ENCODE peak calls at places on chromosomes 12 and 14, in ten cellular contexts. S is endothelial cell, M is pancreas, K is Peyer's patch, H is foreskin keratinocyte, I is activated B cell treated with CpG ODN at 0.5 μM for 24 hours, N is mesothelial cell of epicardium, F is AG09309, G is HL-60, T is B cell. R is an unnamed sample.
A peak's percentile ranks its signal among the peaks of the same experiment; 100 is the strongest.

GRCh38 chr14:67859169-67859749 is 39.7 kb downstream of the RAD51B start:
- DNase-seq in S (no peak), M (no peak), K (no peak), H (no peak), I (no peak), N (no peak), F (no peak), G (no peak), T (no peak), R (no peak)

GRCh38 chr12:553216-554000 is 93.7 kb downstream of the B4GALNT3 start:
- DNase-seq in S (no peak), M (no peak), K (peak; percentile 51), H (no peak), I (no peak), N (no peak), F (no peak), G (peak; percentile 48), T (no peak), R (no peak)

GRCh38 chr12:116879509-116880212 is 1.6 kb downstream of the HRK start:
- DNase-seq in S (no peak), M (no peak), K (no peak), H (peak; percentile 38), I (peak; percentile 24), N (no peak), F (no peak), G (no peak), T (no peak), R (no peak)

GRCh38 chr14:71574976-71575375 is 357.3 kb upstream of the RGS6 start:
- DNase-seq in S (no peak), M (no peak), K (no peak), H (peak; percentile 56), I (no peak), N (no peak), F (peak; percentile 54), G (no peak), T (no peak), R (no peak)

GRCh38 chr12:111143216-111143756 is 222.9 kb upstream of the MYL2 start:
- DNase-seq in S (no peak), M (no peak), K (no peak), H (no peak), I (no peak), N (peak; percentile 58), F (no peak), G (no peak), T (no peak), R (no peak)

GRCh38 chr12:16515666-16516065 is 90.3 kb downstream of the LMO3 start:
- DNase-seq in S (no peak), M (no peak), K (no peak), H (peak; percentile 37), I (no peak), N (no peak), F (no peak), G (no peak), T (no peak), R (no peak)

GRCh38 chr12:68447807-68448138 is 115.6 kb upstream of the MDM1 start:
- DNase-seq in S (no peak), M (no peak), K (no peak), H (no peak), I (no peak), N (no peak), F (no peak), G (no peak), T (no peak), R (no peak)

GRCh38 chr12:113138826-113139225 is 3.3 kb upstream of the RASAL1 start:
- DNase-seq in S (no peak), M (no peak), K (no peak), H (no peak), I (no peak), N (no peak), F (no peak), G (no peak), T (no peak), R (no peak)

GRCh38 chr14:104885973-104886689 is 21.1 kb downstream of the CEP170B start:
- DNase-seq in S (peak; percentile 3), M (no peak), K (no peak), H (no peak), I (no peak), N (no peak), F (no peak), G (no peak), T (no peak), R (peak; percentile 34)

GRCh38 chr14:72023128-72024042 is 91.2 kb downstream of the RGS6 start:
- DNase-seq in S (no peak), M (no peak), K (no peak), H (peak; percentile 61), I (no peak), N (no peak), F (no peak), G (no peak), T (no peak), R (no peak)

GRCh38 chr14:104350463-104351185 is 212.2 kb downstream of the KIF26A start:
- DNase-seq in S (no peak), M (no peak), K (no peak), H (no peak), I (no peak), N (no peak), F (no peak), G (no peak), T (no peak), R (no peak)

GRCh38 chr12:105754313-105754712 is 384.4 kb downstream of the NUAK1 start:
- DNase-seq in S (no peak), M (no peak), K (no peak), H (no peak), I (no peak), N (no peak), F (no peak), G (no peak), T (no peak), R (no peak)

GRCh38 chr14:77268989-77269595 is 1.9 kb downstream of the NGB start:
- DNase-seq in S (no peak), M (peak; percentile 65), K (no peak), H (peak; percentile 64), I (no peak), N (no peak), F (no peak), G (no peak), T (no peak), R (no peak)

GRCh38 chr12:114945351-114945750 is 261.4 kb upstream of the TBX3 start:
- DNase-seq in S (no peak), M (no peak), K (no peak), H (no peak), I (no peak), N (no peak), F (no peak), G (no peak), T (no peak), R (no peak)

GRCh38 chr14:31933716-31934115 is 143.4 kb upstream of the ARHGAP5 start:
- DNase-seq in S (no peak), M (no peak), K (no peak), H (no peak), I (no peak), N (no peak), F (no peak), G (no peak), T (no peak), R (no peak)

GRCh38 chr12:51391047-51391837 is at the start of gene GALNT6:
- DNase-seq in S (peak; percentile 56), M (peak; percentile 72), K (peak; percentile 83), H (peak; percentile 59), I (peak; percentile 80), N (peak; percentile 70), F (no peak), G (peak; percentile 75), T (peak; percentile 76), R (peak; percentile 58)

GRCh38 chr12:129028824-129029223 is 175.5 kb downstream of the GLT1D1 start:
- DNase-seq in S (no peak), M (no peak), K (no peak), H (no peak), I (no peak), N (no peak), F (no peak), G (no peak), T (no peak), R (no peak)

GRCh38 chr14:52015411-52016030 is 26.2 kb downstream of the RTRAF start:
- DNase-seq in S (peak; percentile 54), M (no peak), K (no peak), H (no peak), I (no peak), N (no peak), F (no peak), G (peak; percentile 18), T (no peak), R (no peak)

GRCh38 chr12:21073129-21073528 is 57.9 kb upstream of the SLCO1B1 start:
- DNase-seq in S (no peak), M (no peak), K (no peak), H (no peak), I (no peak), N (no peak), F (no peak), G (no peak), T (no peak), R (no peak)

GRCh38 chr12:21073822-21074460 is 57.1 kb upstream of the SLCO1B1 start:
- DNase-seq in S (no peak), M (no peak), K (no peak), H (peak; percentile 12), I (no peak), N (no peak), F (peak; percentile 17), G (no peak), T (no peak), R (no peak)
- TF ChIP-seq CTCF in S (no peak), M (no peak), K (no peak), H (no peak), I (no peak), N (no peak), F (peak; percentile 14), G (no peak), T (no peak), R (no peak)

GRCh38 chr12:98606367-98606985 is 13.0 kb downstream of the SLC25A3 start:
- DNase-seq in S (no peak), M (no peak), K (no peak), H (no peak), I (no peak), N (no peak), F (no peak), G (no peak), T (no peak), R (no peak)
- TF ChIP-seq CTCF in S (no peak), M (no peak), K (no peak), H (peak; percentile 42), I (no peak), N (no peak), F (no peak), G (no peak), T (no peak), R (peak; percentile 27)

DNA sequence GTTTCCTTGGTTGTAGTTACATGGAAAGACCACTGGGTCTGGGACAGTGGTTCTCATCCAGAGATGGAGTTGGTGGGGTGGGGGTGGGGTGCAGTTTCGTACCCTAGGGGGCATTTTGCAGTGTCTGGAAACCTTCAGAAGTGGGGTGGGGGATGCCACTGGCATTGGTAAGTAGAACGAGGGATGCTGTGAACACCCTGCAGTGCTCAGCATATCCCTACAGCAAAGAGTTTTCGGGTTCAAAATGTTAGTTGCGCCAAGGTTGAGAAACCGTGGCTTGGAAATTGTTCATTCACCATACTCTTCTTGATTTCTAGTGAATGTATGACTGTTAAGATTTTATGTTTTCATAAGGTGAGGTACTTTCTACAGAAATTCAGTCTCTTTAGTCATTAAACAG is 28.7 kb downstream of the TRAF3 start:
- DNase-seq in S (no peak), M (no peak), K (no peak), H (no peak), I (no peak), N (no peak), F (no peak), G (no peak), T (no peak), R (no peak)
- TF ChIP-seq CTCF in S (peak; percentile 47), M (no peak), K (no peak), H (no peak), I (no peak), N (peak; percentile 15), F (no peak), G (no peak), T (no peak), R (no peak)

GRCh38 chr14:80364274-80364673 is 153.0 kb upstream of the DIO2 start:
- DNase-seq in S (no peak), M (no peak), K (no peak), H (no peak), I (no peak), N (no peak), F (peak; percentile 10), G (no peak), T (no peak), R (no peak)
- TF ChIP-seq CTCF in S (peak; percentile 16), M (no peak), K (no peak), H (peak; percentile 60), I (no peak), N (no peak), F (peak; percentile 43), G (no peak), T (no peak), R (no peak)

R was measured in CD14-positive monocyte.